ENCODE peak calls at places on chromosomes 1 and 21, in seven cellular contexts. J is stomach, N is left lung, I is AG09319, D is osteocyte, O is Peyer's patch, V is lower leg skin. E is an unnamed sample.

GRCh38 chr1:38578444-38578951 is 281.1 kb downstream of the RRAGC start:
- DNase-seq in J (no peak), N (peak), I (no peak), D (no peak), O (no peak), V (peak), E (no peak)

GRCh38 chr21:44920694-44921604 is at the start of gene ITGB2:
- DNase-seq in J (peak), N (peak), I (no peak), D (no peak), O (peak), V (no peak), E (no peak)

GRCh38 chr21:36773111-36773510 is 74.2 kb downstream of the SIM2 start:
- DNase-seq in J (peak), N (peak), I (peak), D (no peak), O (no peak), V (peak), E (no peak)

GRCh38 chr1:92398519-92398918 is 88.2 kb downstream of the GFI1 start:
- DNase-seq in J (no peak), N (no peak), I (no peak), D (no peak), O (no peak), V (no peak), E (no peak)

GRCh38 chr21:45392206-45392971 is 12.6 kb upstream of the COL18A1 start:
- DNase-seq in J (no peak), N (no peak), I (no peak), D (no peak), O (no peak), V (peak), E (no peak)

GRCh38 chr21:27734146-27734545 is 767.3 kb upstream of the ADAMTS5 start:
- DNase-seq in J (no peak), N (no peak), I (peak), D (no peak), O (no peak), V (no peak), E (no peak)

GRCh38 chr1:39458991-39459390 is 32.4 kb upstream of the BMP8A start:
- DNase-seq in J (no peak), N (no peak), I (no peak), D (no peak), O (no peak), V (no peak), E (no peak)

GRCh38 chr1:207803678-207804077 is 51.8 kb downstream of the CD46 start:
- DNase-seq in J (no peak), N (no peak), I (no peak), D (peak), O (no peak), V (no peak), E (no peak)

GRCh38 chr1:159924025-159924790 is 1.1 kb downstream of the TAGLN2 start:
- DNase-seq in J (peak), N (peak), I (peak), D (peak), O (peak), V (peak), E (peak)

GRCh38 chr21:27421654-27422053 is 454.8 kb upstream of the ADAMTS5 start:
- DNase-seq in J (no peak), N (no peak), I (no peak), D (no peak), O (no peak), V (no peak), E (no peak)

GRCh38 chr21:38982096-38982495 is 176.4 kb downstream of the ETS2 start:
- DNase-seq in J (no peak), N (no peak), I (no peak), D (no peak), O (no peak), V (no peak), E (no peak)

GRCh38 chr1:8862528-8862927 is 16.0 kb downstream of the ENO1 start:
- DNase-seq in J (no peak), N (no peak), I (no peak), D (no peak), O (no peak), V (no peak), E (no peak)

GRCh38 chr1:163174524-163175437 is 27.9 kb downstream of the RGS5 start:
- DNase-seq in J (peak), N (peak), I (no peak), D (peak), O (no peak), V (no peak), E (peak)

GRCh38 chr1:220927442-220927841 is 48.2 kb downstream of the HLX start:
- DNase-seq in J (no peak), N (no peak), I (no peak), D (no peak), O (no peak), V (no peak), E (no peak)

GRCh38 chr21:46550511-46550941 is 54.4 kb downstream of the S100B start:
- DNase-seq in J (peak), N (no peak), I (no peak), D (no peak), O (peak), V (no peak), E (no peak)

GRCh38 chr1:43383449-43383848 is 6.2 kb downstream of the MED8 start:
- DNase-seq in J (no peak), N (no peak), I (no peak), D (no peak), O (no peak), V (no peak), E (no peak)
- TF ChIP-seq CTCF in J (no peak), N (no peak), I (peak), D (peak), O (no peak), V (no peak), E (no peak)

DNA sequence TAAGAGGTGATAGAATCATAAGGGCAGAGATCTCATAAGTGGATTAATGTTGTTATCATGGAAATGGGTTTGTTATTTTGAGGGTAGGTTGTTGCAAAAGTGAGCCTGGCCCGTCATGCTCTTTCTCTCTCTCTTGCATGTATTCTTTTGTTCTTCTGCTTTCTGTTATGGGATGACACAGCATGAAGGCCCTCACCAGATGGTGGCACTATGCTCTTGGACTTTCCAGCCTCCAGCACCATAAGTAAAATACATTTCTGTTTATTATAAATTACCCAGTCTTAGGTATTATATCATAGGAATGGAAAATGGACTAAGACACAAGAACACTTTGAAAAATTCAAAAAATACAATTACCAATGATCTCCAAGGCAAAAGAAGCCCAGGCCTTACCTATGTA is 676.1 kb downstream of the PTPRU start:
- DNase-seq in J (no peak), N (no peak), I (peak), D (no peak), O (no peak), V (no peak), E (no peak)
- TF ChIP-seq CTCF in J (no peak), N (no peak), I (peak), D (peak), O (no peak), V (no peak), E (no peak)

GRCh38 chr1:176693697-176694329 is 230.8 kb downstream of the PAPPA2 start:
- DNase-seq in J (no peak), N (no peak), I (no peak), D (no peak), O (no peak), V (no peak), E (no peak)

GRCh38 chr1:176696689-176697088 is 233.7 kb downstream of the PAPPA2 start:
- DNase-seq in J (no peak), N (no peak), I (no peak), D (no peak), O (no peak), V (no peak), E (no peak)

GRCh38 chr1:176692988-176693696 is 230.2 kb downstream of the PAPPA2 start:
- DNase-seq in J (no peak), N (no peak), I (no peak), D (no peak), O (no peak), V (no peak), E (no peak)

GRCh38 chr1:176694713-176695112 is 231.7 kb downstream of the PAPPA2 start:
- DNase-seq in J (no peak), N (no peak), I (no peak), D (no peak), O (no peak), V (no peak), E (no peak)

DNA sequence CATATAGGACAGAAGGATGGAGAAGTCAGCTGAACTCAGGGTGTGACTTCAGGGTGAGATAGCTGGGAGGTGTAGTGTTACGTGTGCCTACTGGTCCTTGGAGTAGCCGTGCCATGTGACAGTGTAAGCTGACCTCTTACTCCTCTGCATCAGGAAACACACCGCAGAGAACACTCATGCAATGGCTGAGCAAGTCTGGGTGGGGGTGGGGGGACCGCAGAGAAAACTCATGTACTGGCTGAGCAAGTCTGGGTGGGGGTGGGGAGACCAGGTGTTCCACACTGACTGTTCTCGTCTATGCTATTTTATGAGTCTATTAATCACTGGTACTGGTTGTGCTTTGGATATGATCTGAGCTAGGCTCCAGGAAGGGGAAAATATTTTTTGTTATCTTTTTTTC is 233.1 kb downstream of the PAPPA2 start:
- DNase-seq in J (no peak), N (peak), I (no peak), D (no peak), O (no peak), V (no peak), E (no peak)
- TF ChIP-seq CTCF in J (no peak), N (no peak), I (no peak), D (no peak), O (no peak), V (no peak), E (no peak)

GRCh38 chr1:56063461-56063860 is 515.9 kb downstream of the PLPP3 start:
- DNase-seq in J (no peak), N (no peak), I (no peak), D (no peak), O (no peak), V (peak), E (no peak)
- TF ChIP-seq CTCF in J (no peak), N (no peak), I (no peak), D (no peak), O (no peak), V (no peak), E (no peak)